ENCODE peak calls at places on chromosome 5, in six cellular contexts. D, S, T, R, E and M are unnamed samples.

GRCh38 chr5:175659546-175660248 is 1.8 kb downstream of the HRH2 start:
- DNase-seq in S (no peak), R (no peak), T (no peak), D (no peak), E (no peak), M (no peak)

GRCh38 chr5:51380603-51381207 is 2.5 kb upstream of the ISL1 start:
- DNase-seq in R (no peak), T (peak; percentile 43), E (peak; percentile 69), D (no peak), S (no peak), M (no peak)

GRCh38 chr5:127878174-127878750 is 175.1 kb downstream of the CCDC192 start:
- DNase-seq in T (peak; percentile 34), E (peak; percentile 73), R (peak; percentile 38), D (peak; percentile 55), S (no peak), M (no peak)

GRCh38 chr5:62790348-62790747 is 211.7 kb downstream of the LRRC70 start:
- DNase-seq in D (no peak), R (peak; percentile 36), E (peak; percentile 61), S (no peak), T (peak; percentile 13), M (peak; percentile 40)

GRCh38 chr5:142015781-142016533 is 3.1 kb upstream of the GNPDA1 start:
- DNase-seq in E (peak; percentile 65), R (peak; percentile 51), D (no peak), T (peak; percentile 28), S (peak; percentile 13), M (peak; percentile 60)

GRCh38 chr5:14268236-14268701 is 125.1 kb downstream of the TRIO start:
- DNase-seq in R (peak; percentile 49), E (peak; percentile 83), S (no peak), D (no peak), T (peak; percentile 83), M (peak; percentile 47)

GRCh38 chr5:152193391-152194107 is 211.5 kb downstream of the NMUR2 start:
- DNase-seq in S (no peak), D (no peak), T (no peak), R (no peak), E (peak; percentile 2), M (no peak)

GRCh38 chr5:38023353-38023752 is 183.5 kb upstream of the GDNF start:
- DNase-seq in D (no peak), S (no peak), E (no peak), T (no peak), R (peak; percentile 32), M (no peak)

GRCh38 chr5:112923148-112923917 is 1.3 kb upstream of the REEP5 start:
- DNase-seq in R (no peak), E (no peak), T (no peak), D (no peak), S (no peak), M (no peak)

GRCh38 chr5:167511-167910 is 23.8 kb upstream of the LRRC14B start:
- DNase-seq in D (no peak), R (no peak), E (no peak), T (no peak), S (no peak), M (no peak)

GRCh38 chr5:66467564-66467963 is 128.6 kb upstream of the MAST4 start:
- DNase-seq in D (no peak), E (no peak), S (no peak), T (no peak), R (no peak), M (no peak)

GRCh38 chr5:132471944-132472343 is 18.6 kb downstream of the IRF1 start:
- DNase-seq in R (no peak), E (no peak), S (no peak), T (no peak), D (no peak), M (no peak)

GRCh38 chr5:35313296-35313695 is 83.0 kb upstream of the PRLR start:
- DNase-seq in E (peak; percentile 54), D (no peak), S (peak; percentile 71), T (peak; percentile 54), R (no peak), M (peak; percentile 40)

GRCh38 chr5:158966691-158967090 is 133.0 kb downstream of the EBF1 start:
- DNase-seq in D (no peak), S (no peak), E (no peak), T (no peak), R (no peak), M (no peak)

GRCh38 chr5:89520771-89521170 is 637.8 kb upstream of the MEF2C start:
- DNase-seq in T (no peak), D (no peak), E (no peak), S (no peak), R (no peak), M (no peak)

GRCh38 chr5:29197636-29198035 is 1995.8 kb upstream of the CDH6 start:
- DNase-seq in D (no peak), E (peak; percentile 7), T (peak; percentile 0), S (no peak), R (no peak), M (peak; percentile 12)

GRCh38 chr5:137672001-137672400 is 63.9 kb downstream of the KLHL3 start:
- DNase-seq in E (no peak), S (no peak), R (no peak), T (no peak), D (no peak), M (no peak)

GRCh38 chr5:115963566-115963965 is 1.3 kb downstream of the LVRN start:
- DNase-seq in E (no peak), T (no peak), S (no peak), D (no peak), R (no peak), M (no peak)

GRCh38 chr5:115962239-115962564 is at the start of gene LVRN:
- DNase-seq in T (no peak), D (no peak), S (no peak), E (no peak), R (no peak), M (no peak)

GRCh38 chr5:115956957-115957356 is 5.3 kb upstream of the LVRN start:
- DNase-seq in D (no peak), R (no peak), T (no peak), S (no peak), E (no peak), M (no peak)

GRCh38 chr5:115961413-115962238 is 649 bp upstream of the LVRN start:
- DNase-seq in T (peak; percentile 89), R (no peak), S (no peak), D (no peak), E (peak; percentile 18), M (no peak)

DNA sequence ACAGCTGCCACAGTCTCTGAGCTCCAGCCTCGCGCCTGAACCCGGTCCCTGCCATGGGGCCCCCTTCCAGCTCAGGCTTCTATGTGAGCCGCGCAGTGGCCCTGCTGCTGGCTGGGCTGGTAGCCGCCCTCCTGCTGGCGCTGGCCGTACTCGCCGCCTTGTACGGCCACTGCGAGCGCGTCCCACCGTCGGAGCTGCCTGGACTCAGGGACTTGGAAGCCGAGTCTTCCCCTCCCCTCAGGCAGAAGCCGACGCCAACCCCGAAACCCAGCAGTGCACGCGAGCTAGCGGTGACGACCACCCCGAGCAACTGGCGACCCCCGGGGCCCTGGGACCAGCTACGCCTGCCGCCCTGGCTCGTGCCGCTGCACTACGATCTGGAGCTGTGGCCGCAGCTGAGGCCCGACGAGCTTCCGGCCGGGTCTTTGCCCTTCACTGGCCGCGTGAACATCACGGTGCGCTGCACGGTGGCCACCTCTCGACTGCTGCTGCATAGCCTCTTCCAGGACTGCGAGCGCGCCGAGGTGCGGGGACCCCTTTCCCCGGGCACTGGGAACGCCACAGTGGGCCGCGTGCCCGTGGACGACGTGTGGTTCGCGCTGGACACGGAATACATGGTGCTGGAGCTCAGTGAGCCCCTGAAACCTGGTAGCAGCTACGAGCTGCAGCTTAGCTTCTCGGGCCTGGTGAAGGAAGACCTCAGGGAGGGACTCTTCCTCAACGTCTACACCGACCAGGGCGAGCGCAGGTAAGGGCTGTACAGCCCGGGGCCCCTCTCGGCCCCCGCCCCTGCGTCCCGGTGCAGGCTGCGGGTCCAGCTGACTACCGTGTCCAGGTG is 509 bp downstream of the LVRN start:
- DNase-seq in R (peak; percentile 33), S (no peak), D (no peak), T (no peak), E (no peak), M (no peak)
- H3K4me3 ChIP-seq in R (peak overlapping the region; percentile 17), S (no peak overlapping the region), D (peak overlapping the region; percentile 22), T (peak overlapping the region; percentile 71), E (peak overlapping the region; percentile 7), M (peak overlapping the region; percentile 45)

DNA sequence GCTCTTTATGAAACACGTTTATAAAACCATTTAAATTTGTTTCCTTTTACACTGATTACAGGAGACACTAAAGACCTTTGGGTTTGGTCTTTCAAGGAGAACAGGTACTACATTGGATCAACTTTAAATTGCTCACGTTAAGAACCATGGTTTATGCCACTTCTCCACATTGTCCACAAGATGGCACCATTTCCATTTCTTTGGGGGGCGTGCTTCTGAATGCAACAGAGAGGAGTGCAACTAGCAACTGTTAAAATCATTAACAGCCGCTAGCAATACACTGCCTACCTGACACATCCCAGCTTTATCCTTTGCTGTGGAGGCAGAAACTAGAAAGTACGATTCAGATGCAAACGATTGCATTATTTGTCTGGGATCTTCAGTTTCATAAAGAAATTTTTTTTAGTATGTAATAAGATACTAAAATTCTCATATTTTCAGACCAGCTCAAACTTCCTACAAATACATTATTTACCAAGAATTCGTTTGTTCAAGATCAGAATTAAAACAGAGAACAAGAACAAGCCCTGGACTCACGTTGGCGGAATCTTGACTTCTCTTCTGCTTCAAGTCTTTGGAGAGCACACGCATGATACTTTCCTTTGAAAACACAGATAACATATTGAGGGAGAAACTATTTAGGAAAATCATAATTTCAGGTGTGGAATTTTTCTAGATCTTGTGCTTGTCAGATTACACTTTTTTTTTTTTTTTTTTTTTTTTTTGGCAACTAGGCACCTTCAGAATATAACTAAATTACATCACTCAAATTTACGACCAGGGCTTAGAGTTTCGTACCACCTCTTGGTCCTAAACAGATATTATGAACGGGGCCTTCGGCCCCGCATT is 702 bp downstream of the CDC20B start:
- DNase-seq in D (peak; percentile 52), S (no peak), E (peak; percentile 91), T (peak; percentile 92), R (no peak), M (peak; percentile 55)
- H3K4me3 ChIP-seq in D (peak overlapping the region; percentile 35), S (peak overlapping the region; percentile 72), E (peak overlapping the region; percentile 58), T (peak overlapping the region; percentile 86), R (peak overlapping the region; percentile 26), M (peak overlapping the region; percentile 57)

DNA sequence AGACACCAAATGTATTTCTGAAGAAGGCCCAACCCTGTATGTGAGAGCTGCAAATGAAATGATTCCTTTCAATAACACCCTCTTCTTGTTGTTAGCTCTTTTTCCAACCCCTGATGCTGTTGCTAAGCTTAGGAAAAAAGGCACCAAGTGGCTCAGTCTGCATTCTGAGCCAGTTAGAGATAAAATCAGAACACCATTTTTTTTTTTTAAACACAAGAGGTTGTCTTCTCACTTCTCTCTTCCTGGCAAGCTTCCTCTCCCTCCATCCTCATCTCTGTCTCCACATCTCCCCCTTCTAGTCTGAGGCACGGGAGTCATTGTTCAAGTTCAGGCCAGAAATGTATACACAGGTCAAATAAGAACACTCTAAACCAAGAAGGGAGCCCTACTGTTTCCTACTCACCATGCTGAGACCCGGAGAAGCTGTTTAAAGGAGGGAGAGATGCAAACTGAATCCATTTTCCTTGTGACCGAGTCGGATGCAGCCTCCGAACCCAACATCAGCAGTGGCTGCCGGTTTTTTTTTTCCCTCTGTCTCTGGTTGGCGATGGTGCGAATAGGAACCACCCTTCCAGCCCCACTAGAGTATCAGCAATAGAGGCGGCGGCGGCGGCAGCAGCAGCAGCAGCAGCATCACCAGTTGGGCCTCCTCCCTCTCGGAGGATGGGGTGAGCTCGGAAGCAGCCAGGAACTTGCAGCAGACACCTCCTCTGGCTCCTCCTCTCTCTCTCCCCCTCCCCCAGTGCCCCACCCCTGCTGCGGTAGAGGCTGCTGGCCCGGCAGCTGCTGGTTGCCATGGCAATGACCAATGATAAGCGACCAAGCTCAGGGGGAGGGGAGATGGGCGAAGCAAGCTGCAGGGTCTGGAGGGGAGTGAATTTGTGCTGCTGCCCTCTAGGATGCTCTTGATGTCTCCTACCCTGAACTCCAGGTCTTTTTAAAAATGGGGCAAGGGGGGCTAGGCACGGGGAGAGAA is at the start of gene JAKMIP2:
- DNase-seq in R (peak; percentile 44), D (peak; percentile 73), T (peak; percentile 1), S (no peak), E (peak; percentile 7), M (no peak)
- H3K4me3 ChIP-seq in R (no peak within 1 kb of the TSS), D (no peak within 1 kb of the TSS), T (peak within 1 kb of the TSS; percentile 75), S (no peak within 1 kb of the TSS), E (no peak within 1 kb of the TSS), M (no peak within 1 kb of the TSS)

GRCh38 chr5:73437126-73438047 is 11.2 kb downstream of the FOXD1 start:
- DNase-seq in S (no peak), D (no peak), T (peak; percentile 76), E (peak; percentile 29), R (no peak), M (no peak)
- H3K4me3 ChIP-seq in S (peak overlapping the region; percentile 28), D (no peak overlapping the region), T (no peak overlapping the region), E (peak overlapping the region; percentile 18), R (no peak overlapping the region), M (peak overlapping the region; percentile 49)